ENCODE peak calls at places on chromosomes 4 and X, in six cellular contexts. One of them, this sample, is unnamed.

GRCh38 chr4:11720292-11720691 is 291.6 kb upstream of the HS3ST1 start:
- DNase-seq in transverse colon: no peak
- DNase-seq in breast epithelium: no peak
- DNase-seq in heart left ventricle: no peak
- DNase-seq in adrenal gland: peak
- DNase-seq in tibial nerve: no peak
- DNase-seq in this sample: no peak

GRCh38 chr4:5423670-5424069 is 284.7 kb downstream of the EVC2 start:
- DNase-seq in transverse colon: no peak
- DNase-seq in breast epithelium: no peak
- DNase-seq in heart left ventricle: no peak
- DNase-seq in adrenal gland: no peak
- DNase-seq in tibial nerve: no peak
- DNase-seq in this sample: no peak

GRCh38 chr4:87839309-87839946 is 6.7 kb downstream of the MEPE start:
- DNase-seq in transverse colon: no peak
- DNase-seq in breast epithelium: no peak
- DNase-seq in heart left ventricle: no peak
- DNase-seq in adrenal gland: peak
- DNase-seq in tibial nerve: no peak
- DNase-seq in this sample: no peak

GRCh38 chr4:165079476-165079875 is 25.8 kb downstream of the TRIM75 start:
- DNase-seq in transverse colon: peak
- DNase-seq in breast epithelium: no peak
- DNase-seq in heart left ventricle: peak
- DNase-seq in adrenal gland: peak
- DNase-seq in tibial nerve: no peak
- DNase-seq in this sample: no peak

GRCh38 chr4:110609044-110609750 is 13.7 kb downstream of the PITX2 start:
- DNase-seq in transverse colon: no peak
- DNase-seq in breast epithelium: no peak
- DNase-seq in heart left ventricle: no peak
- DNase-seq in adrenal gland: no peak
- DNase-seq in tibial nerve: no peak
- DNase-seq in this sample: no peak

GRCh38 chr4:37188100-37188499 is 56.4 kb upstream of the NWD2 start:
- DNase-seq in transverse colon: no peak
- DNase-seq in breast epithelium: no peak
- DNase-seq in heart left ventricle: no peak
- DNase-seq in adrenal gland: no peak
- DNase-seq in tibial nerve: no peak
- DNase-seq in this sample: no peak

GRCh38 chrX:54288277-54288676 is 69.6 kb downstream of the WNK3 start:
- DNase-seq in transverse colon: no peak
- DNase-seq in breast epithelium: no peak
- DNase-seq in heart left ventricle: no peak
- DNase-seq in adrenal gland: no peak
- DNase-seq in tibial nerve: no peak
- DNase-seq in this sample: no peak

GRCh38 chrX:109475174-109475891 is 6.6 kb downstream of the GUCY2F start:
- DNase-seq in transverse colon: no peak
- DNase-seq in breast epithelium: peak
- DNase-seq in heart left ventricle: peak
- DNase-seq in adrenal gland: peak
- DNase-seq in tibial nerve: no peak
- DNase-seq in this sample: no peak

GRCh38 chr4:17206829-17207773 is 304.8 kb downstream of the QDPR start:
- DNase-seq in transverse colon: no peak
- DNase-seq in breast epithelium: no peak
- DNase-seq in heart left ventricle: peak
- DNase-seq in adrenal gland: no peak
- DNase-seq in tibial nerve: no peak
- DNase-seq in this sample: no peak

GRCh38 chr4:101458914-101459313 is 111.6 kb upstream of the PPP3CA start:
- DNase-seq in transverse colon: no peak
- DNase-seq in breast epithelium: no peak
- DNase-seq in heart left ventricle: no peak
- DNase-seq in adrenal gland: no peak
- DNase-seq in tibial nerve: no peak
- DNase-seq in this sample: no peak

GRCh38 chrX:10725071-10725470 is 104.7 kb upstream of the MID1 start:
- DNase-seq in transverse colon: no peak
- DNase-seq in breast epithelium: no peak
- DNase-seq in heart left ventricle: no peak
- DNase-seq in adrenal gland: no peak
- DNase-seq in tibial nerve: no peak
- DNase-seq in this sample: no peak

GRCh38 chrX:150464001-150464400 is 100.9 kb downstream of the MAMLD1 start:
- DNase-seq in transverse colon: no peak
- DNase-seq in breast epithelium: no peak
- DNase-seq in heart left ventricle: no peak
- DNase-seq in adrenal gland: no peak
- DNase-seq in tibial nerve: no peak
- DNase-seq in this sample: no peak

GRCh38 chr4:134216436-134216835 is 14.8 kb upstream of the PABPC4L start:
- DNase-seq in transverse colon: no peak
- DNase-seq in breast epithelium: no peak
- DNase-seq in heart left ventricle: no peak
- DNase-seq in adrenal gland: no peak
- DNase-seq in tibial nerve: no peak
- DNase-seq in this sample: no peak

GRCh38 chr4:33494150-33494549 is 2750.2 kb downstream of the ARAP2 start:
- DNase-seq in transverse colon: no peak
- DNase-seq in breast epithelium: no peak
- DNase-seq in heart left ventricle: no peak
- DNase-seq in adrenal gland: no peak
- DNase-seq in tibial nerve: no peak
- DNase-seq in this sample: no peak

GRCh38 chr4:153757407-153757806 is 2.4 kb downstream of the RNF175 start:
- DNase-seq in transverse colon: no peak
- DNase-seq in breast epithelium: no peak
- DNase-seq in heart left ventricle: no peak
- DNase-seq in adrenal gland: no peak
- DNase-seq in tibial nerve: no peak
- DNase-seq in this sample: no peak

DNA sequence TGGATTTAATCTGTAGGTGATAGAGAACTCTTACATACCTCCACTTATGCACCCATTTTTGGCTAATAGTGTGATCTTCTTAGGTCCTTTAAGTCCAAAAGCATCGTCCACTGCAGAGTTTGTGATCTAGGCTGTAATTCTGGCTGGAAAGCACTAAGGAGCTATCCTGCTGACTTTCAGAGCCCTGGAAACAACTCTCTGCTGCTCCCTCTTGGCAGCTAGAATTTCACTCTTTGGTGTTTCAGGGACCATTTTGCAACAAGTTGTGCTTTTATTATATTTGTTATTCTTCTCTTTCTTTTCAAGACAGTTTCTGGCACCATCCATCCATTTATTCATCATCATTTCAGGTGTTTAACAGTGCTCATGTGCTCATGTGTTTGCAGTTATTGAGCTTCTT is 130.0 kb downstream of the RBM46 start:
- DNase-seq in transverse colon: no peak
- DNase-seq in breast epithelium: no peak
- DNase-seq in heart left ventricle: no peak
- DNase-seq in adrenal gland: no peak
- DNase-seq in tibial nerve: no peak
- DNase-seq in this sample: no peak
- TF ChIP-seq POLR2A in transverse colon: no peak
- TF ChIP-seq POLR2A in breast epithelium: no peak
- TF ChIP-seq POLR2A in heart left ventricle: no peak
- TF ChIP-seq POLR2A in adrenal gland: no peak
- TF ChIP-seq POLR2A in tibial nerve: no peak
- TF ChIP-seq POLR2A in this sample: no peak

DNA sequence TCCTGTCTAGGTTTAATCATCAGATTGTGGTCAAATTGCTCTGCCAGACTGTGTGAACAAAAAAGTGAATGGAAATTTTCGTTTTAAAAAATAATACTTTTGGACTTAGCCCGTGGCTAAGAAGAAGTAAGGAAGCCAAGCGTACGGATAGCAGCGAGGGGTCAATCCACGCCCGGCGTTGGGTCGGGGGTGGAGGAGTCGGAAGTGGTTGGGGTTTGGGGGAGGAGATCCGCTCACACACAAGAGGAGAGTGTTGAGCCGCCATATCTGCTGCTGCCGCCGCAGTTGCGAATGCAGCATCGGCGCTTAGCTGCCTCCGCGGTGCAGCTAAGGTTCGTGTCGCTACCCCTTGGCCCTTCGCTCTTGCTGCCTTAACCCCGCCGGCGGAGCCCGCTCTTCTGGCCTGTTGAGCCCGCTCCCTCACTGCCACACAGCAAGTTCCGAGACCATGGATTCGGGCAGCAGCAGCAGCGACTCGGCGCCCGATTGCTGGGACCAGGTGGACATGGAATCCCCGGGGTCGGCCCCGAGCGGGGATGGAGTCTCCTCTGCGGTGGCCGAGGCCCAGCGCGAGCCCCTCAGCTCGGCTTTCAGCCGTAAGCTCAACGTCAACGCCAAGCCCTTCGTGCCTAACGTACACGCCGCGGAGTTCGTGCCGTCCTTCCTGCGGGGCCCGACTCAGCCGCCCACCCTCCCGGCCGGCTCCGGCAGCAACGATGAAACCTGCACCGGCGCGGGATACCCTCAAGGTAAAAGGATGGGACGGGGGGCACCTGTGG is at the start of gene GSPT2:
- DNase-seq in transverse colon: peak
- DNase-seq in breast epithelium: peak
- DNase-seq in heart left ventricle: peak
- DNase-seq in adrenal gland: peak
- DNase-seq in tibial nerve: peak
- DNase-seq in this sample: peak
- TF ChIP-seq POLR2A in transverse colon: peak
- TF ChIP-seq POLR2A in breast epithelium: no peak
- TF ChIP-seq POLR2A in heart left ventricle: no peak
- TF ChIP-seq POLR2A in adrenal gland: peak
- TF ChIP-seq POLR2A in tibial nerve: peak
- TF ChIP-seq POLR2A in this sample: no peak

GRCh38 chrX:78237127-78237526 is 90.3 kb downstream of the CYSLTR1 start:
- DNase-seq in transverse colon: no peak
- DNase-seq in breast epithelium: no peak
- DNase-seq in heart left ventricle: no peak
- DNase-seq in adrenal gland: peak
- DNase-seq in tibial nerve: no peak
- DNase-seq in this sample: no peak
- TF ChIP-seq POLR2A in transverse colon: no peak
- TF ChIP-seq POLR2A in breast epithelium: no peak
- TF ChIP-seq POLR2A in heart left ventricle: no peak
- TF ChIP-seq POLR2A in adrenal gland: no peak
- TF ChIP-seq POLR2A in tibial nerve: no peak
- TF ChIP-seq POLR2A in this sample: no peak

DNA sequence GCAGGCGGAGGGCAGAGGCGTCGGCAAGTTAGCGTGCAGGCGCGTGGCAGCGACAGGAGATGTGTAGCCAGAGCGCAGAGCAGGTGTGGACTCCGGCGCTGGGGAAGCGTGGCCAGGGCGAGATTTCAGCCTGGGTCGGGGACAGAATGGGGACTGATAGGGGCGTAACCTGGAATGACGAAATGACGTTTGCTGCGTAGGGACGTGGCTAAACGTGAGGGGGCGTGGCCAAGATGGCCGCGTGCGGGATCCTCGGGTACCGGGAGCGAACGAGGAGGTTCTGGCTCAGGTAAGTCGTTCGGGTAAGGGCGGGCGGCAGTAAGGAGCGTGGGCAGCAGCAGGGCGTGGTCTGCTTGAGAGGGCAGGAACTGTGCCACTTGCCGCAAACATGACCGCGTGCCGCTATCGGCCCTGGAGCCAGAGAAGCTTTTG is 10.9 kb upstream of the CLTRN start:
- DNase-seq in transverse colon: peak
- DNase-seq in breast epithelium: peak
- DNase-seq in heart left ventricle: peak
- DNase-seq in adrenal gland: peak
- DNase-seq in tibial nerve: peak
- DNase-seq in this sample: peak
- TF ChIP-seq POLR2A in transverse colon: no peak
- TF ChIP-seq POLR2A in breast epithelium: peak
- TF ChIP-seq POLR2A in heart left ventricle: no peak
- TF ChIP-seq POLR2A in adrenal gland: peak
- TF ChIP-seq POLR2A in tibial nerve: peak
- TF ChIP-seq POLR2A in this sample: peak

GRCh38 chrX:154358829-154359228 is 15.6 kb downstream of the FLNA start:
- DNase-seq in transverse colon: no peak
- DNase-seq in breast epithelium: no peak
- DNase-seq in heart left ventricle: no peak
- DNase-seq in adrenal gland: no peak
- DNase-seq in tibial nerve: no peak
- DNase-seq in this sample: no peak
- TF ChIP-seq POLR2A in transverse colon: no peak
- TF ChIP-seq POLR2A in breast epithelium: no peak
- TF ChIP-seq POLR2A in heart left ventricle: no peak
- TF ChIP-seq POLR2A in adrenal gland: no peak
- TF ChIP-seq POLR2A in tibial nerve: no peak
- TF ChIP-seq POLR2A in this sample: no peak